ENCODE peak calls at places on chromosome 20, in four cellular contexts. B, D, O and P are unnamed samples.

GRCh38 chr20:40844285-40844684 is 155.2 kb upstream of the MAFB start:
- DNase-seq in B (no peak), O (no peak), D (no peak), P (no peak)

GRCh38 chr20:47984437-47984836 is 199.2 kb upstream of the SULF2 start:
- DNase-seq in O (no peak), B (no peak), D (no peak), P (no peak)

GRCh38 chr20:24610341-24611115 is 141.1 kb downstream of the SYNDIG1 start:
- DNase-seq in O (no peak), D (no peak), B (no peak), P (no peak)

GRCh38 chr20:49516916-49517315 is 34.4 kb upstream of the KCNB1 start:
- DNase-seq in B (no peak), D (no peak), O (no peak), P (no peak)

GRCh38 chr20:11451793-11452291 is 465.9 kb upstream of the BTBD3 start:
- DNase-seq in B (no peak), O (no peak), D (peak), P (no peak)

GRCh38 chr20:50056951-50057403 is 56.0 kb downstream of the UBE2V1 start:
- DNase-seq in O (no peak), B (no peak), D (no peak), P (no peak)

GRCh38 chr20:48703107-48703506 is 124.7 kb downstream of the PREX1 start:
- DNase-seq in D (no peak), B (no peak), O (no peak), P (no peak)

GRCh38 chr20:58718729-58719128 is 26.1 kb downstream of the NPEPL1 start:
- DNase-seq in O (no peak), D (no peak), B (no peak), P (no peak)

GRCh38 chr20:8334641-8335040 is 202.6 kb downstream of the PLCB1 start:
- DNase-seq in D (no peak), O (no peak), B (no peak), P (no peak)

GRCh38 chr20:53871541-53871940 is 198.9 kb downstream of the BCAS1 start:
- DNase-seq in B (no peak), O (no peak), D (no peak), P (no peak)

GRCh38 chr20:9051508-9051907 is 17.4 kb upstream of the PLCB4 start:
- DNase-seq in B (no peak), O (peak), D (peak), P (no peak)

GRCh38 chr20:7980332-7981046 is 39.1 kb downstream of the TMX4 start:
- DNase-seq in D (peak), B (no peak), O (peak), P (no peak)

GRCh38 chr20:56801991-56802740 is 173.1 kb downstream of the TFAP2C start:
- DNase-seq in D (peak), O (no peak), B (no peak), P (no peak)

GRCh38 chr20:57390604-57391438 is at the start of gene RBM38:
- DNase-seq in D (peak), B (no peak), O (peak), P (peak)

GRCh38 chr20:62165762-62166399 is 16.9 kb upstream of the MTG2 start:
- DNase-seq in D (no peak), B (no peak), O (no peak), P (no peak)

GRCh38 chr20:64192406-64192805 is 28.2 kb downstream of the MYT1 start:
- DNase-seq in D (no peak), B (no peak), O (no peak), P (no peak)

DNA sequence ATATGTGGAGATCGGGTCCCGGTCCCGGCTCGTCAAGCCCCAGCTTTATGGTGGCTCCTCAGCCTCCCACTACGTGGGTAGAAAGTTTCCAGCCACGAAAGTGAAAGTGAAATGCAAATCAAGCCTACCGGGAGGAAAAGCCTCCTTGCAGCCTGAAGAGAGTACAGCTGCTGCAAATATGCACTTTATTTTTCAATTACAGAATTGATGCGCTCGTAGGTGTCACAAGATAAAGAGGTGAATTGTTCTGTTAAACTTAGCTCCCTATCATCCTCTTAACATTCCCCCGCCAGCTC is 379 bp upstream of the PCNA start:
- DNase-seq in D (no peak), O (no peak), B (no peak), P (no peak)
- TF ChIP-seq POLR2A in D (peak), O (no peak), B (no peak), P (no peak)

DNA sequence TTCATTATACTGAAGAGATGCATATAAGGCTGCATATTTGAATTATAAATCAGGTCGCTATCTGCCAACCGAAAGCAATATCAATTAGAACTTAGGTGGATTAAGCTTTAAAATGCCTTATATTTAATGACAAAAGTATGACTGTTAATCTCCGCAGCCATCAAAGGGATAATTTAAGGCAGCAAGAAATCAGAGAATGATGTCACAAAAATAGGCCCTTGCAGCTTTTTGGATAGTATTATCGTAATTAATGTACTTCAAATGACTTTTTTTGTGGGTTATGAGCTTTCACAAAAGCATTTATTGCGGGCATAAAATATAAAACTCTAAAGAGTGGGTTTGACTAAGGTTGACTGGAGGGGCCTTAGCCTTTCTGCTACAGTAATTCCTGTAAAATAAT is 78.3 kb upstream of the ZFP64 start:
- DNase-seq in B (no peak), D (no peak), O (no peak), P (no peak)
- H3K4me3 ChIP-seq in B (no peak), D (no peak), O (no peak), P (no peak)

DNA sequence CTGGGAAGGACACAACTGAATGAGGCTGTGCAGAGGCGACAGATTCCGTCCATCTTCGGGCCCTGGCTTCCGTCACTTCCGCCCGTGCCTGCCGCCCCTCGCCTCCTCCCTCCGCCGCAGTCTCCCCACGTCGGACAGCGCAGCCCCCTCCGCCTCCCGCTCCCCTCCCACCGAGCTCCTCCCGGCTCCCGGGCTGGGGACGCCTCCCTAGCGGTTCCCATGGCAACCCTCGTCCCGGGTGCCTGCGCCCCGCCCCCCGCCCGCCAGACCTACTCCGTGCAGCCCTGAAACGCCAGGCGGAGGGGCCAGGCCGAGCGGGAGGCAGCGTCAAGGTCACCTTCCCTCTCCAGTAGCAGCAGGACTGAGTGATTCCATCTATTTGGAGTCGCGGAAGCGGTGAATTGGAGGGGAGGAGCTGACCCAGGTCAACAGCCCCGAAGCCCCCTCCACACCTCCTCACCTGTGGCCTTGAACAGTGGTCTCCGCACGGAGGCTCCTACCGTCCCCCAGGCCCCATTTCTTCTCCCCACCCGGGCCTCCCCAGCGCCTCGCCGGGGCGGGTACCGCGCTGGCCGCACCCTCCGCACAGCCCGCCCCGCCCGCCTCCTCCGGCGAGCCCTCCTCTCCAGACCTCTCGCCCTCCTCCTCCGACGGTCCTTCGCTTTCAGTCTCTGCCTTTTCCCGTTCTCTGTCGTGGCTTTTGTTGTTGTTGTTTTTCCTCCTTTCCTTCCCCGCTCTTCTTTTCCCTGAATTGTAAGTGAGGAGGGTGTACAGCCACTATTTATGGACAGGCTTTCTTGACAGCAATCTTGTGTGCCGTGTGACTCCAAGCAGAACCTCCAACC is 951 bp downstream of the NRSN2 start:
- DNase-seq in B (peak), D (peak), O (peak), P (peak)
- TF ChIP-seq POLR2A in B (no peak), D (peak), O (peak), P (no peak)

GRCh38 chr20:1177680-1178079 is 7.1 kb downstream of the TMEM74B start:
- DNase-seq in D (peak), B (no peak), O (no peak), P (peak)

GRCh38 chr20:1178103-1178502 is 6.7 kb downstream of the TMEM74B start:
- DNase-seq in O (no peak), B (no peak), D (no peak), P (no peak)

GRCh38 chr20:1171461-1172093 is 13.2 kb downstream of the TMEM74B start:
- DNase-seq in B (no peak), D (peak), O (no peak), P (no peak)

GRCh38 chr20:1173698-1174097 is 11.1 kb downstream of the TMEM74B start:
- DNase-seq in B (no peak), D (no peak), O (no peak), P (no peak)

GRCh38 chr20:1174787-1175186 is 10.0 kb downstream of the TMEM74B start:
- DNase-seq in B (no peak), D (no peak), O (no peak), P (no peak)
- H3K4me3 ChIP-seq in B (no peak), D (no peak), O (no peak), P (no peak)

DNA sequence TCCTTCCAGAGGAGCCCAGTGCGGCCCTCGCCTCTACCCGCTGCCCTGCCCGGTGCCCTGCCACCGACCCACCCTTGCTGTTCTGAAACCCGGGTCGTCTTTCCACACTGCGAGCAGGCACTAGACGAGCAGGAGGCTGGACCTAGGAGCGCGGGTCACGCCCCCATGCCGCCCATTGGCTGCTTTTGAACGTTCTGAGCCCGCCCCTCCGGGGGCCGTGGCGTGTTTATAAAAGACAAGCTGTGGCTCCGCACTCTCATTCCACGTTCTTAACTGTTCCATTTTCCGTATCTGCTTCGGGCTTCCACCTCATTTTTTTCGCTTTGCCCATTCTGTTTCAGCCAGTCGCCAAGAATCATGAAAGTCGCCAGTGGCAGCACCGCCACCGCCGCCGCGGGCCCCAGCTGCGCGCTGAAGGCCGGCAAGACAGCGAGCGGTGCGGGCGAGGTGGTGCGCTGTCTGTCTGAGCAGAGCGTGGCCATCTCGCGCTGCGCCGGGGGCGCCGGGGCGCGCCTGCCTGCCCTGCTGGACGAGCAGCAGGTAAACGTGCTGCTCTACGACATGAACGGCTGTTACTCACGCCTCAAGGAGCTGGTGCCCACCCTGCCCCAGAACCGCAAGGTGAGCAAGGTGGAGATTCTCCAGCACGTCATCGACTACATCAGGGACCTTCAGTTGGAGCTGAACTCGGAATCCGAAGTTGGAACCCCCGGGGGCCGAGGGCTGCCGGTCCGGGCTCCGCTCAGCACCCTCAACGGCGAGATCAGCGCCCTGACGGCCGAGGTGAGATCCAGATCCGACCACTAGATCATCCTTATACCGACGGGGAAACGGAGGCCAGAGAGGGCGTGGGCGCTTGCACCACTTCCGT is at the start of gene ID1:
- DNase-seq in D (peak), O (peak), B (no peak), P (peak)
- TF ChIP-seq POLR2A in D (peak), O (peak), B (peak), P (no peak)